ENCODE peak calls at places on chromosomes 7 and 10, in five cellular contexts. E, Y, X, S and L are unnamed samples.

GRCh38 chr7:48962821-48963505 is 38.6 kb downstream of the CDC14C start:
- DNase-seq in Y (no peak), S (peak), X (no peak), E (no peak), L (no peak)

GRCh38 chr10:79069325-79070090 is 742 bp downstream of the ZMIZ1 start:
- DNase-seq in X (peak), E (peak), Y (no peak), S (no peak), L (peak)

GRCh38 chr10:103969436-103969835 is 2.5 kb downstream of the SLK start:
- DNase-seq in S (no peak), Y (no peak), E (peak), X (no peak), L (no peak)

GRCh38 chr10:35384265-35384868 is 48.1 kb downstream of the CCNY start:
- DNase-seq in S (no peak), X (no peak), Y (no peak), E (no peak), L (no peak)

GRCh38 chr7:2202901-2203550 is 29.7 kb downstream of the MAD1L1 start:
- DNase-seq in X (no peak), Y (no peak), E (no peak), S (no peak), L (no peak)

GRCh38 chr10:59079386-59080226 is 96.8 kb upstream of the PHYHIPL start:
- DNase-seq in Y (no peak), S (peak), E (no peak), X (no peak), L (peak)

GRCh38 chr7:99141756-99142726 is 1.9 kb downstream of the SMURF1 start:
- DNase-seq in X (peak), E (peak), S (peak), Y (peak), L (peak)

GRCh38 chr10:451021-451471 is 238.4 kb downstream of the DIP2C start:
- DNase-seq in X (peak), S (peak), E (peak), Y (no peak), L (no peak)

GRCh38 chr10:88114368-88114767 is 250.9 kb downstream of the PTEN start:
- DNase-seq in E (peak), Y (no peak), X (no peak), S (no peak), L (peak)

GRCh38 chr10:79348640-79348988 is 1.3 kb downstream of the PPIF start:
- DNase-seq in X (no peak), E (no peak), Y (no peak), S (no peak), L (no peak)